ENCODE peak calls at places on chromosome 18, in eight cellular contexts. P is A549, X is tibial nerve, D is stomach, L is upper lobe of left lung, F is esophagus squamous epithelium, G is K562, J is ovary. O is an unnamed sample.

GRCh38 chr18:75249672-75250470 is 39.3 kb downstream of the TSHZ1 start:
- DNase-seq in L (no peak), G (peak; percentile 8), J (peak; percentile 60), F (no peak), X (no peak), P (no peak), D (no peak), O (no peak)

GRCh38 chr18:42931501-42931900 is 184.0 kb downstream of the RIT2 start:
- DNase-seq in P (no peak), G (no peak), J (no peak), X (no peak), F (no peak), D (no peak), L (no peak), O (peak; percentile 32)

GRCh38 chr18:79384834-79385233 is 10.9 kb upstream of the NFATC1 start:
- DNase-seq in G (no peak), J (no peak), F (no peak), L (no peak), D (no peak), X (no peak), P (no peak), O (no peak)

GRCh38 chr18:6411367-6411766 is 3.3 kb downstream of the L3MBTL4 start:
- DNase-seq in G (no peak), L (no peak), F (no peak), P (no peak), J (no peak), D (no peak), X (no peak), O (no peak)

GRCh38 chr18:22233271-22233670 is 63.9 kb downstream of the GATA6 start:
- DNase-seq in X (no peak), L (no peak), J (no peak), P (no peak), F (no peak), D (peak; percentile 57), G (no peak), O (no peak)

GRCh38 chr18:60020107-60020925 is 120.5 kb downstream of the PMAIP1 start:
- DNase-seq in X (no peak), D (no peak), L (no peak), P (no peak), F (no peak), J (no peak), G (no peak), O (no peak)

GRCh38 chr18:6741290-6741689 is 11.8 kb downstream of the ARHGAP28 start:
- DNase-seq in X (no peak), G (peak; percentile 23), P (peak; percentile 4), L (no peak), D (no peak), F (no peak), J (peak; percentile 60), O (peak; percentile 42)

GRCh38 chr18:27749189-27749588 is 427.7 kb downstream of the CDH2 start:
- DNase-seq in L (no peak), P (no peak), X (no peak), J (no peak), D (no peak), G (no peak), F (no peak), O (no peak)

DNA sequence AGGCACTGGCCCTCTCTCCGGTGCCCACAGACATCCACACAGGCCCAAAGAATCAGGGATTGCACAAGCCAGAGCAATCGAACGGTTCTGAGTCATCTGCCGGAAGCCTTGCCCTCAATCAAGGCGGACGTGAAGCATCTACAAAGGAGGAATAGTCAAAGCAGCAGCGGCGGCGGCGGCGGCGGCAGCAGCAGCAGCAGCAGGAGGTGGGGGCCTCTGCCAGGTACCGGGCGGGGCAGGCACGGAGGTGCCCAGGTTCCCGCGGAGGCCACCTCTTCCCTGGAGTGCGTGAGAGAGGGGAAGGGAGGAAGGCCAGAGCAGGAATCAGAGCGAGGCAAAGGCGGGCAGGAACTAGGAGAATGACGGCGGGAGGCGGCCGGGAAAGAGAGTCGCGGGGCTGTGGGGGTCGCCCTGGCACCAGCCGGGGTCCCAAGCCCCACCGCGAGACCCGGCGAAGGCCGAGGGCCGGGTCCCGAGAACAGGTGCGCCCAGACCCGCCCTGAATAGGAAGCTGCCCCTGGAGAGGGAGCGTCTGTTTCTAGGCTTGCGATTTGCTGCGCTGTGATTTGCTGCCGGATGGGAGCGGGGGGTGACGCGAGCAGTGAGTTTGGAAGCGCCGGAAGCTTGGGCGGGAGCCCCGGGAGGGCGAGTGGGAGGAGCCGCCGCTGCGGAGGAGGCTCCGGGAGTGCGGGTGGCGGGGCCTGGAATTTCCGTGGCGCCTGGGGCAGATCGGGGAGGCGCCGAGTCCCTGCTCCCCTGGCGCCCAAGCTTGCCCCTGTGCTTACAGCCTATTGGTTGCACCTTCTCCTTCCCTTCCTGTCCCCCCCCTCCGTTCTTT is at the start of gene SERPINB8:
- DNase-seq in D (peak; percentile 94), J (peak; percentile 94), G (peak; percentile 19), P (peak; percentile 55), F (peak; percentile 27), L (peak; percentile 97), X (peak; percentile 86), O (peak; percentile 94)
- TF ChIP-seq POLR2A in D (no peak), J (peak; percentile 93), G (no peak), P (peak; percentile 29), F (peak; percentile 61), L (peak; percentile 93), X (peak; percentile 95), O (no peak)

DNA sequence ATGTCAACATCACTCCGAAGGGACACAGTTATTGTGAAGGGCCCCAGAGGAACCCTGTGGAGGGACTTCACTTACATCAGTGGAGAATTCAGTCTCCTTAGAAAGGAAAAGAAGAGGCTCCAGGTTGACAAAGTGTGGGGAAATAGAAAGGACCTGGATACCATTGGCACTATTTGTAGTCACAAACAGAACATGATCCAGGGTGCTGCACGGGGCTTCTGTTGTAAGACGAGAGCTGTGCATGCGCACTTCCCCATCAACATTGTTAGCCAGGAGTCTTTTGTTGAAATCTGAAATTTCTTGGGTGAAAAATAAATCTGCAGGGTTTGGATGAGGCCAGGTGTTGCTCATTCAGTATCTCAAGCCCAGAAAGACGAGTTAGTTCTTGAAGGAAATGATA is 2.4 kb upstream of the ALPK2 start:
- DNase-seq in P (no peak), G (no peak), J (no peak), L (no peak), D (no peak), F (no peak), X (no peak), O (no peak)
- H3K27ac ChIP-seq in P (no peak overlapping the region), G (no peak overlapping the region), J (no peak overlapping the region), L (no peak overlapping the region), D (no peak overlapping the region), F (no peak overlapping the region), X (no peak overlapping the region), O (no peak overlapping the region)

DNA sequence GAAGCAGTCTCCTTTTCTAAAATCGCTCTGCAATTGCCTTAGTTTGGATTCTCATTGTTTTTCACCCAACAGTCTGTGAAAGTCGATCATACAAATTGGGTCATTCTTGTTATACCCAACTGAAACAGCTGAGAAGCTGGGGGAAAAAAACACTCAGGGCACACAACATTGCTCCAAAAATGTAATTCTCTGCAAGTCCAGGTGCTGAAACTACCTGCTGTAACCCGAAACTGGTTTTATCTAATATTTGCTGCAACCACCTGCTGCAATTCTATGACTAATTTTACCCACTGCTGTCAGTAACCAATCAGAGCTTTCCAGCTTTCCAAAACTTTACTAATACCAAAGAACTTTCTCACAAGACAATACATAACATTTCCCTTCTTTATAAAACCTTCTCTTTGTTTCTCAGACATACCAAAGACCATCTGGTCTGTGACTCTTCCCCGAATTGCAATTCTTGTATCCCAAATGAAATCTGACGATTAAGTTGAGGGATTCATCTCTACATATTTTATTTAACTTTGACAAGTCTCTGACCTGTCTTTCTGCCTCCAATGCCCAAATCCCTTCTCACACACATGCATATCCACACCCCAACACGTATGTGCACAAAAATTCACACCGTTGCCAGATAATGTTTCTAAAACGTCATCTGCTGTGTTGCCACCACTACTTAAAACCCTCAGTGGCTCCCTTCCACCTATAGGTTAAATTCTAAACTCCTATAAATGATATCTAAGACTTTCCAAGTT is 198.3 kb downstream of the PIEZO2 start:
- DNase-seq in D (no peak), G (no peak), L (no peak), J (no peak), P (no peak), X (no peak), F (no peak), O (no peak)
- H3K4me3 ChIP-seq in D (no peak overlapping the region), G (no peak overlapping the region), L (no peak overlapping the region), J (no peak overlapping the region), P (no peak overlapping the region), X (no peak overlapping the region), F (no peak overlapping the region), O (no peak overlapping the region)

GRCh38 chr18:58756596-58757240 is 85.5 kb downstream of the MALT1 start:
- DNase-seq in F (no peak), P (no peak), D (no peak), X (no peak), J (no peak), G (no peak), L (no peak), O (peak; percentile 4)

GRCh38 chr18:58756148-58756547 is 84.9 kb downstream of the MALT1 start:
- DNase-seq in D (no peak), X (no peak), G (no peak), F (no peak), P (no peak), J (no peak), L (no peak), O (no peak)

GRCh38 chr18:58753976-58754375 is 82.7 kb downstream of the MALT1 start:
- DNase-seq in L (no peak), D (no peak), G (no peak), J (no peak), X (no peak), F (no peak), P (no peak), O (no peak)

GRCh38 chr18:58755304-58756010 is 84.2 kb downstream of the MALT1 start:
- DNase-seq in G (no peak), P (no peak), X (no peak), J (no peak), L (no peak), F (no peak), D (no peak), O (no peak)

DNA sequence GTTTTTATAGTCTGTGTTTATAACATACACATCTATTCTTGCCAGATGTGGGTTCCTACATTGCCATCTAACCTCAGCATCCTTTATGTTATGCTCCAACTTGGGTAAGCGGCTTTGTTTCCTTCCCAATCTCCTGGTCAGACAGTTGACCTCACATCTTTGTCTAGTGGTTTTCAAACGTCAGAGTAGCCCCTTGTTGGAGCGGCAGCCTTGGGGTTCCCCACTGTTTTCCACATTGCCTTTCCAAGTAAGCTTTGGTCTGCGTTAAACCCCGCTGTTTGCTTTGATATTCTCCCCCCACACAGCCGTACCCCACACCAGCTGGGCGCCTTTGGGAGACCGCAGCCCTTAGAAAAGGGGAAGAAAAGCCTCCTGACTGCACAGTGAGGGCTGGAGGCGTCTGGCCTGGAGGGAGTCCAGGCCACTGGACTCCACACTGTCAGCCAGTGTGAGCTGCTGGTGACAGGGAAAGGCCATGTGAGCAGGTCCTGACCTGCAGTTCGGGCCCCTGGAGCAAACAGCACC is 83.3 kb downstream of the MALT1 start:
- DNase-seq in G (no peak), J (no peak), L (no peak), X (no peak), P (no peak), F (no peak), D (no peak), O (peak; percentile 44)
- TF ChIP-seq POLR2A in G (no peak), J (no peak), L (no peak), X (no peak), P (no peak), F (no peak), D (no peak), O (no peak)

O was measured in heart left ventricle.